ENCODE peak calls at places on chromosome 9, in ten cellular contexts. One of them, this sample, is unnamed.

GRCh38 chr9:22976454-22976853 is 529.8 kb downstream of the DMRTA1 start:
- DNase-seq in SHP77 treated with DMSO at 0.1 percent for 48 hours: no peak
- DNase-seq in GM12865: no peak
- DNase-seq in iPS-NIHi11: no peak
- DNase-seq in GM18507: no peak
- DNase-seq in Ammon's horn: no peak
- DNase-seq in T47D: no peak
- DNase-seq in fibroblast of pulmonary artery: peak; percentile 0
- DNase-seq in LHCN-M2: peak; percentile 65
- DNase-seq in GM04504: no peak
- DNase-seq in this sample: no peak

GRCh38 chr9:115837618-115838017 is 316.0 kb upstream of the PAPPA start:
- DNase-seq in SHP77 treated with DMSO at 0.1 percent for 48 hours: no peak
- DNase-seq in GM12865: no peak
- DNase-seq in iPS-NIHi11: no peak
- DNase-seq in GM18507: no peak
- DNase-seq in Ammon's horn: no peak
- DNase-seq in T47D: no peak
- DNase-seq in fibroblast of pulmonary artery: no peak
- DNase-seq in LHCN-M2: no peak
- DNase-seq in GM04504: no peak
- DNase-seq in this sample: no peak

GRCh38 chr9:75788006-75788634 is 102.4 kb upstream of the PCSK5 start:
- DNase-seq in SHP77 treated with DMSO at 0.1 percent for 48 hours: no peak
- DNase-seq in GM12865: no peak
- DNase-seq in iPS-NIHi11: no peak
- DNase-seq in GM18507: no peak
- DNase-seq in Ammon's horn: no peak
- DNase-seq in T47D: no peak
- DNase-seq in fibroblast of pulmonary artery: peak; percentile 7
- DNase-seq in LHCN-M2: peak; percentile 98
- DNase-seq in GM04504: no peak
- DNase-seq in this sample: no peak

GRCh38 chr9:115008536-115008935 is 78.1 kb upstream of the TNFSF8 start:
- DNase-seq in SHP77 treated with DMSO at 0.1 percent for 48 hours: no peak
- DNase-seq in GM12865: no peak
- DNase-seq in iPS-NIHi11: no peak
- DNase-seq in GM18507: no peak
- DNase-seq in Ammon's horn: no peak
- DNase-seq in T47D: no peak
- DNase-seq in fibroblast of pulmonary artery: peak; percentile 74
- DNase-seq in LHCN-M2: peak; percentile 84
- DNase-seq in GM04504: peak; percentile 77
- DNase-seq in this sample: no peak

GRCh38 chr9:121376214-121376830 is 6.3 kb upstream of the STOM start:
- DNase-seq in SHP77 treated with DMSO at 0.1 percent for 48 hours: no peak
- DNase-seq in GM12865: no peak
- DNase-seq in iPS-NIHi11: no peak
- DNase-seq in GM18507: no peak
- DNase-seq in Ammon's horn: no peak
- DNase-seq in T47D: no peak
- DNase-seq in fibroblast of pulmonary artery: peak; percentile 64
- DNase-seq in LHCN-M2: peak; percentile 25
- DNase-seq in GM04504: no peak
- DNase-seq in this sample: no peak

GRCh38 chr9:127555830-127556820 is 56.0 kb upstream of the STXBP1 start:
- DNase-seq in SHP77 treated with DMSO at 0.1 percent for 48 hours: no peak
- DNase-seq in GM12865: peak; percentile 21
- DNase-seq in iPS-NIHi11: peak; percentile 60
- DNase-seq in GM18507: no peak
- DNase-seq in Ammon's horn: no peak
- DNase-seq in T47D: peak; percentile 80
- DNase-seq in fibroblast of pulmonary artery: peak; percentile 95
- DNase-seq in LHCN-M2: peak; percentile 96
- DNase-seq in GM04504: peak; percentile 92
- DNase-seq in this sample: no peak

GRCh38 chr9:26833792-26834191 is 58.8 kb downstream of the CAAP1 start:
- DNase-seq in SHP77 treated with DMSO at 0.1 percent for 48 hours: no peak
- DNase-seq in GM12865: peak; percentile 2
- DNase-seq in iPS-NIHi11: no peak
- DNase-seq in GM18507: no peak
- DNase-seq in Ammon's horn: no peak
- DNase-seq in T47D: no peak
- DNase-seq in fibroblast of pulmonary artery: no peak
- DNase-seq in LHCN-M2: peak; percentile 45
- DNase-seq in GM04504: peak; percentile 17
- DNase-seq in this sample: no peak

GRCh38 chr9:134323741-134324358 is 2.4 kb upstream of the RXRA start:
- DNase-seq in SHP77 treated with DMSO at 0.1 percent for 48 hours: peak; percentile 58
- DNase-seq in GM12865: no peak
- DNase-seq in iPS-NIHi11: no peak
- DNase-seq in GM18507: no peak
- DNase-seq in Ammon's horn: peak; percentile 78
- DNase-seq in T47D: peak; percentile 71
- DNase-seq in fibroblast of pulmonary artery: no peak
- DNase-seq in LHCN-M2: no peak
- DNase-seq in GM04504: no peak
- DNase-seq in this sample: no peak

GRCh38 chr9:79559501-79560181 is 12.1 kb upstream of the TLE4 start:
- DNase-seq in SHP77 treated with DMSO at 0.1 percent for 48 hours: no peak
- DNase-seq in GM12865: no peak
- DNase-seq in iPS-NIHi11: no peak
- DNase-seq in GM18507: no peak
- DNase-seq in Ammon's horn: peak; percentile 84
- DNase-seq in T47D: no peak
- DNase-seq in fibroblast of pulmonary artery: no peak
- DNase-seq in LHCN-M2: no peak
- DNase-seq in GM04504: no peak
- DNase-seq in this sample: no peak

GRCh38 chr9:22307013-22307711 is 139.5 kb upstream of the DMRTA1 start:
- DNase-seq in SHP77 treated with DMSO at 0.1 percent for 48 hours: peak; percentile 16
- DNase-seq in GM12865: peak; percentile 35
- DNase-seq in iPS-NIHi11: peak; percentile 32
- DNase-seq in GM18507: no peak
- DNase-seq in Ammon's horn: peak; percentile 63
- DNase-seq in T47D: peak; percentile 77
- DNase-seq in fibroblast of pulmonary artery: peak; percentile 76
- DNase-seq in LHCN-M2: peak; percentile 75
- DNase-seq in GM04504: peak; percentile 14
- DNase-seq in this sample: no peak

GRCh38 chr9:119412399-119412798 is 43.2 kb upstream of the BRINP1 start:
- DNase-seq in SHP77 treated with DMSO at 0.1 percent for 48 hours: no peak
- DNase-seq in GM12865: no peak
- DNase-seq in iPS-NIHi11: peak; percentile 27
- DNase-seq in GM18507: no peak
- DNase-seq in Ammon's horn: no peak
- DNase-seq in T47D: peak; percentile 90
- DNase-seq in fibroblast of pulmonary artery: no peak
- DNase-seq in LHCN-M2: no peak
- DNase-seq in GM04504: no peak
- DNase-seq in this sample: no peak

GRCh38 chr9:96751815-96752214 is 26.1 kb downstream of the ZNF510 start:
- DNase-seq in SHP77 treated with DMSO at 0.1 percent for 48 hours: no peak
- DNase-seq in GM12865: no peak
- DNase-seq in iPS-NIHi11: no peak
- DNase-seq in GM18507: no peak
- DNase-seq in Ammon's horn: no peak
- DNase-seq in T47D: no peak
- DNase-seq in fibroblast of pulmonary artery: no peak
- DNase-seq in LHCN-M2: no peak
- DNase-seq in GM04504: no peak
- DNase-seq in this sample: no peak

GRCh38 chr9:124457079-124457886 is 7.0 kb downstream of the ADGRD2 start:
- DNase-seq in SHP77 treated with DMSO at 0.1 percent for 48 hours: no peak
- DNase-seq in GM12865: no peak
- DNase-seq in iPS-NIHi11: no peak
- DNase-seq in GM18507: no peak
- DNase-seq in Ammon's horn: no peak
- DNase-seq in T47D: peak; percentile 23
- DNase-seq in fibroblast of pulmonary artery: no peak
- DNase-seq in LHCN-M2: no peak
- DNase-seq in GM04504: no peak
- DNase-seq in this sample: no peak

GRCh38 chr9:98867109-98867433 is 59.6 kb downstream of the GALNT12 start:
- DNase-seq in SHP77 treated with DMSO at 0.1 percent for 48 hours: no peak
- DNase-seq in GM12865: no peak
- DNase-seq in iPS-NIHi11: no peak
- DNase-seq in GM18507: no peak
- DNase-seq in Ammon's horn: no peak
- DNase-seq in T47D: no peak
- DNase-seq in fibroblast of pulmonary artery: no peak
- DNase-seq in LHCN-M2: no peak
- DNase-seq in GM04504: no peak
- DNase-seq in this sample: no peak

GRCh38 chr9:6506571-6506970 is 93.6 kb downstream of the UHRF2 start:
- DNase-seq in SHP77 treated with DMSO at 0.1 percent for 48 hours: no peak
- DNase-seq in GM12865: no peak
- DNase-seq in iPS-NIHi11: no peak
- DNase-seq in GM18507: no peak
- DNase-seq in Ammon's horn: no peak
- DNase-seq in T47D: no peak
- DNase-seq in fibroblast of pulmonary artery: no peak
- DNase-seq in LHCN-M2: peak; percentile 57
- DNase-seq in GM04504: no peak
- DNase-seq in this sample: no peak

GRCh38 chr9:137095664-137096517 is 9.1 kb downstream of the MAN1B1 start:
- DNase-seq in SHP77 treated with DMSO at 0.1 percent for 48 hours: no peak
- DNase-seq in GM12865: peak; percentile 86
- DNase-seq in iPS-NIHi11: no peak
- DNase-seq in GM18507: no peak
- DNase-seq in Ammon's horn: no peak
- DNase-seq in T47D: no peak
- DNase-seq in fibroblast of pulmonary artery: no peak
- DNase-seq in LHCN-M2: no peak
- DNase-seq in GM04504: no peak
- DNase-seq in this sample: no peak

GRCh38 chr9:75039804-75040203 is 11.7 kb upstream of the CARNMT1 start:
- DNase-seq in SHP77 treated with DMSO at 0.1 percent for 48 hours: no peak
- DNase-seq in GM12865: no peak
- DNase-seq in iPS-NIHi11: no peak
- DNase-seq in GM18507: no peak
- DNase-seq in Ammon's horn: no peak
- DNase-seq in T47D: no peak
- DNase-seq in fibroblast of pulmonary artery: no peak
- DNase-seq in LHCN-M2: no peak
- DNase-seq in GM04504: peak; percentile 6
- DNase-seq in this sample: no peak

GRCh38 chr9:137451976-137452760 is 7.0 kb downstream of the NSMF start:
- DNase-seq in SHP77 treated with DMSO at 0.1 percent for 48 hours: no peak
- DNase-seq in GM12865: no peak
- DNase-seq in iPS-NIHi11: no peak
- DNase-seq in GM18507: no peak
- DNase-seq in Ammon's horn: no peak
- DNase-seq in T47D: no peak
- DNase-seq in fibroblast of pulmonary artery: no peak
- DNase-seq in LHCN-M2: no peak
- DNase-seq in GM04504: no peak
- DNase-seq in this sample: no peak

GRCh38 chr9:93679536-93680444 is 103.4 kb downstream of the PHF2 start:
- DNase-seq in SHP77 treated with DMSO at 0.1 percent for 48 hours: no peak
- DNase-seq in GM12865: no peak
- DNase-seq in iPS-NIHi11: peak; percentile 3
- DNase-seq in GM18507: no peak
- DNase-seq in Ammon's horn: no peak
- DNase-seq in T47D: no peak
- DNase-seq in fibroblast of pulmonary artery: no peak
- DNase-seq in LHCN-M2: no peak
- DNase-seq in GM04504: no peak
- DNase-seq in this sample: no peak

GRCh38 chr9:90803860-90804593 is 2.4 kb downstream of the SYK start:
- DNase-seq in SHP77 treated with DMSO at 0.1 percent for 48 hours: peak; percentile 25
- DNase-seq in GM12865: no peak
- DNase-seq in iPS-NIHi11: no peak
- DNase-seq in GM18507: no peak
- DNase-seq in Ammon's horn: no peak
- DNase-seq in T47D: no peak
- DNase-seq in fibroblast of pulmonary artery: no peak
- DNase-seq in LHCN-M2: no peak
- DNase-seq in GM04504: no peak
- DNase-seq in this sample: no peak

GRCh38 chr9:129138144-129138462 is 26.9 kb downstream of the PTPA start:
- DNase-seq in SHP77 treated with DMSO at 0.1 percent for 48 hours: no peak
- DNase-seq in GM12865: no peak
- DNase-seq in iPS-NIHi11: no peak
- DNase-seq in GM18507: no peak
- DNase-seq in Ammon's horn: no peak
- DNase-seq in T47D: no peak
- DNase-seq in fibroblast of pulmonary artery: no peak
- DNase-seq in LHCN-M2: no peak
- DNase-seq in GM04504: no peak
- DNase-seq in this sample: no peak

GRCh38 chr9:137502008-137502913 is 43.1 kb upstream of the NSMF start:
- DNase-seq in SHP77 treated with DMSO at 0.1 percent for 48 hours: no peak
- DNase-seq in GM12865: no peak
- DNase-seq in iPS-NIHi11: peak; percentile 90
- DNase-seq in GM18507: no peak
- DNase-seq in Ammon's horn: no peak
- DNase-seq in T47D: peak; percentile 58
- DNase-seq in fibroblast of pulmonary artery: no peak
- DNase-seq in LHCN-M2: no peak
- DNase-seq in GM04504: no peak
- DNase-seq in this sample: no peak

GRCh38 chr9:80061940-80062339 is 490.2 kb downstream of the TLE4 start:
- DNase-seq in SHP77 treated with DMSO at 0.1 percent for 48 hours: no peak
- DNase-seq in GM12865: no peak
- DNase-seq in iPS-NIHi11: no peak
- DNase-seq in GM18507: no peak
- DNase-seq in Ammon's horn: peak; percentile 51
- DNase-seq in T47D: no peak
- DNase-seq in fibroblast of pulmonary artery: peak; percentile 60
- DNase-seq in LHCN-M2: peak; percentile 100
- DNase-seq in GM04504: peak; percentile 79
- DNase-seq in this sample: no peak

GRCh38 chr9:132125361-132125760 is 36.5 kb upstream of the NTNG2 start:
- DNase-seq in SHP77 treated with DMSO at 0.1 percent for 48 hours: no peak
- DNase-seq in GM12865: no peak
- DNase-seq in iPS-NIHi11: peak; percentile 70
- DNase-seq in GM18507: no peak
- DNase-seq in Ammon's horn: no peak
- DNase-seq in T47D: no peak
- DNase-seq in fibroblast of pulmonary artery: no peak
- DNase-seq in LHCN-M2: no peak
- DNase-seq in GM04504: no peak
- DNase-seq in this sample: no peak

GRCh38 chr9:118290116-118290515 is 585.9 kb downstream of the TLR4 start:
- DNase-seq in SHP77 treated with DMSO at 0.1 percent for 48 hours: no peak
- DNase-seq in GM12865: no peak
- DNase-seq in iPS-NIHi11: no peak
- DNase-seq in GM18507: no peak
- DNase-seq in Ammon's horn: no peak
- DNase-seq in T47D: no peak
- DNase-seq in fibroblast of pulmonary artery: no peak
- DNase-seq in LHCN-M2: no peak
- DNase-seq in GM04504: no peak
- DNase-seq in this sample: no peak

GRCh38 chr9:11142965-11143738 is 530.4 kb upstream of the PTPRD start:
- DNase-seq in SHP77 treated with DMSO at 0.1 percent for 48 hours: no peak
- DNase-seq in GM12865: no peak
- DNase-seq in iPS-NIHi11: no peak
- DNase-seq in GM18507: no peak
- DNase-seq in Ammon's horn: no peak
- DNase-seq in T47D: no peak
- DNase-seq in fibroblast of pulmonary artery: no peak
- DNase-seq in LHCN-M2: no peak
- DNase-seq in GM04504: no peak
- DNase-seq in this sample: no peak

GRCh38 chr9:133701321-133701980 is 36.7 kb downstream of the SARDH start:
- DNase-seq in SHP77 treated with DMSO at 0.1 percent for 48 hours: no peak
- DNase-seq in GM12865: no peak
- DNase-seq in iPS-NIHi11: no peak
- DNase-seq in GM18507: no peak
- DNase-seq in Ammon's horn: peak; percentile 54
- DNase-seq in T47D: no peak
- DNase-seq in fibroblast of pulmonary artery: no peak
- DNase-seq in LHCN-M2: no peak
- DNase-seq in GM04504: no peak
- DNase-seq in this sample: no peak

GRCh38 chr9:88741335-88741734 is 206.4 kb downstream of the NXNL2 start:
- DNase-seq in SHP77 treated with DMSO at 0.1 percent for 48 hours: no peak
- DNase-seq in GM12865: peak; percentile 34
- DNase-seq in iPS-NIHi11: peak; percentile 42
- DNase-seq in GM18507: no peak
- DNase-seq in Ammon's horn: no peak
- DNase-seq in T47D: peak; percentile 42
- DNase-seq in fibroblast of pulmonary artery: peak; percentile 31
- DNase-seq in LHCN-M2: no peak
- DNase-seq in GM04504: no peak
- DNase-seq in this sample: no peak

This sample was measured in GM19239.